ENCODE peak calls at places on chromosome 14, in five cellular contexts. G is left ventricle myocardium inferior, Z is WTC11, C is right atrium auricular region, V is PC-9. Q is an unnamed sample.

GRCh38 chr14:51014625-51015024 is 70.3 kb upstream of the PYGL start:
- DNase-seq in G (no peak), Z (no peak), C (no peak), V (no peak), Q (no peak)

GRCh38 chr14:24231263-24232120 is 675 bp downstream of the NEDD8 start:
- DNase-seq in G (no peak), Z (no peak), C (no peak), V (no peak), Q (peak; percentile 11)

GRCh38 chr14:61145903-61146411 is 135.2 kb downstream of the TMEM30B start:
- DNase-seq in G (no peak), Z (no peak), C (no peak), V (no peak), Q (no peak)

GRCh38 chr14:96711559-96712267 is 85.5 kb upstream of the VRK1 start:
- DNase-seq in G (no peak), Z (peak; percentile 34), C (no peak), V (no peak), Q (no peak)

GRCh38 chr14:85764809-85765208 is 234.9 kb downstream of the FLRT2 start:
- DNase-seq in G (no peak), Z (no peak), C (no peak), V (no peak), Q (no peak)

GRCh38 chr14:81555051-81555450 is 21.4 kb upstream of the SEL1L start:
- DNase-seq in G (no peak), Z (no peak), C (no peak), V (no peak), Q (no peak)

GRCh38 chr14:106826833-106827369 is 1300.5 kb downstream of the TMEM121 start:
- DNase-seq in G (no peak), Z (no peak), C (no peak), V (no peak), Q (no peak)

GRCh38 chr14:34766611-34767010 is 52.2 kb upstream of the CFL2 start:
- DNase-seq in G (no peak), Z (no peak), C (no peak), V (no peak), Q (no peak)

GRCh38 chr14:35231207-35231755 is 60.9 kb upstream of the PSMA6 start:
- DNase-seq in G (no peak), Z (no peak), C (no peak), V (no peak), Q (no peak)

GRCh38 chr14:64234877-64235651 is 59.1 kb downstream of the ESR2 start:
- DNase-seq in G (no peak), Z (no peak), C (no peak), V (peak; percentile 53), Q (no peak)

GRCh38 chr14:52052289-52052943 is 16.4 kb downstream of the NID2 start:
- DNase-seq in G (no peak), Z (no peak), C (no peak), V (no peak), Q (no peak)

GRCh38 chr14:65351493-65352224 is 60.9 kb upstream of the FUT8 start:
- DNase-seq in G (no peak), Z (no peak), C (no peak), V (no peak), Q (no peak)

GRCh38 chr14:75123991-75124390 is 2.9 kb downstream of the NEK9 start:
- DNase-seq in G (no peak), Z (no peak), C (peak; percentile 73), V (peak; percentile 93), Q (no peak)

GRCh38 chr14:61472801-61473376 is 151.5 kb downstream of the PRKCH start:
- DNase-seq in G (no peak), Z (no peak), C (no peak), V (no peak), Q (peak; percentile 82)

GRCh38 chr14:68797180-68797670 is 4.4 kb upstream of the ZFP36L1 start:
- DNase-seq in G (no peak), Z (peak; percentile 69), C (peak; percentile 52), V (no peak), Q (no peak)

GRCh38 chr14:31921251-31921650 is 155.9 kb upstream of the ARHGAP5 start:
- DNase-seq in G (no peak), Z (no peak), C (no peak), V (no peak), Q (no peak)

GRCh38 chr14:101134161-101134631 is 230.7 kb upstream of the RTL1 start:
- DNase-seq in G (no peak), Z (no peak), C (no peak), V (no peak), Q (peak; percentile 10)

GRCh38 chr14:98786456-98786855 is 485.5 kb downstream of the BCL11B start:
- DNase-seq in G (no peak), Z (no peak), C (no peak), V (no peak), Q (no peak)

GRCh38 chr14:66405158-66405557 is 81.0 kb upstream of the CCDC196 start:
- DNase-seq in G (no peak), Z (no peak), C (no peak), V (peak; percentile 20), Q (no peak)

GRCh38 chr14:104794099-104794498 is 1.4 kb downstream of the AKT1 start:
- DNase-seq in G (no peak), Z (peak; percentile 89), C (no peak), V (no peak), Q (peak; percentile 71)

GRCh38 chr14:85529803-85530574 is at the start of gene FLRT2:
- DNase-seq in G (peak; percentile 50), Z (peak; percentile 33), C (peak; percentile 79), V (no peak), Q (no peak)

GRCh38 chr14:68718033-68718725 is 74.7 kb downstream of the ZFP36L1 start:
- DNase-seq in G (no peak), Z (no peak), C (no peak), V (no peak), Q (no peak)

GRCh38 chr14:55843718-55844403 is 263.9 kb downstream of the KTN1 start:
- DNase-seq in G (no peak), Z (no peak), C (no peak), V (no peak), Q (no peak)

GRCh38 chr14:54085841-54086240 is 129.2 kb upstream of the BMP4 start:
- DNase-seq in G (no peak), Z (no peak), C (no peak), V (no peak), Q (no peak)

GRCh38 chr14:65349100-65349499 is 63.4 kb upstream of the FUT8 start:
- DNase-seq in G (no peak), Z (no peak), C (no peak), V (no peak), Q (no peak)

GRCh38 chr14:39666386-39666785 is 234.2 kb upstream of the FBXO33 start:
- DNase-seq in G (no peak), Z (no peak), C (no peak), V (no peak), Q (no peak)

GRCh38 chr14:38224328-38224727 is 16.6 kb downstream of the SSTR1 start:
- DNase-seq in G (no peak), Z (no peak), C (no peak), V (no peak), Q (no peak)

GRCh38 chr14:92568621-92569479 is 55.3 kb downstream of the RIN3 start:
- DNase-seq in G (peak; percentile 70), Z (no peak), C (no peak), V (no peak), Q (peak; percentile 80)

GRCh38 chr14:101878222-101879211 is 85.9 kb upstream of the DYNC1H1 start:
- DNase-seq in G (no peak), Z (no peak), C (no peak), V (no peak), Q (peak; percentile 68)

GRCh38 chr14:94690896-94691657 is 78.8 kb downstream of the GSC start:
- DNase-seq in G (no peak), Z (no peak), C (no peak), V (no peak), Q (no peak)

GRCh38 chr14:91142214-91142668 is 28.4 kb downstream of the DGLUCY start:
- DNase-seq in G (no peak), Z (no peak), C (no peak), V (no peak), Q (no peak)

GRCh38 chr14:77347746-77348145 is 26.9 kb downstream of the GSTZ1 start:
- DNase-seq in G (no peak), Z (no peak), C (no peak), V (no peak), Q (no peak)

GRCh38 chr14:87067597-87067996 is 925.4 kb downstream of the GALC start:
- DNase-seq in G (no peak), Z (no peak), C (no peak), V (no peak), Q (no peak)

GRCh38 chr14:20732477-20732876 is 13.2 kb upstream of the EDDM3A start:
- DNase-seq in G (no peak), Z (no peak), C (no peak), V (no peak), Q (no peak)

GRCh38 chr14:22839159-22839779 is 2.9 kb downstream of the MMP14 start:
- DNase-seq in G (no peak), Z (no peak), C (no peak), V (no peak), Q (no peak)

GRCh38 chr14:77053046-77053841 is 24.7 kb upstream of the IRF2BPL start:
- DNase-seq in G (peak; percentile 80), Z (peak; percentile 92), C (no peak), V (no peak), Q (peak; percentile 86)

GRCh38 chr14:31578266-31578665 is 17.1 kb downstream of the NUBPL start:
- DNase-seq in G (no peak), Z (no peak), C (no peak), V (no peak), Q (no peak)

GRCh38 chr14:75050852-75051555 is at the start of gene MLH3:
- DNase-seq in G (peak; percentile 86), Z (peak; percentile 90), C (peak; percentile 85), V (peak; percentile 79), Q (peak; percentile 87)

Q was measured in stimulated activated effector memory CD8-positive, alpha-beta T cell treated with anti-CD3 and anti-CD28 coated beads, Interleukin-12 subunit alpha, Interleukin-12 subunit beta, amount 100 ng/mL, for 72 hours.